ENCODE peak calls at places on chromosomes 11 and 22, in four cellular contexts. H, N, E and D are unnamed samples.
A peak's percentile ranks its signal among the peaks of the same experiment; 100 is the strongest.

GRCh38 chr11:8610532-8611116 is 16.6 kb upstream of the STK33 start:
- DNase-seq in E (no peak), N (no peak), H (no peak), D (no peak)

GRCh38 chr11:120863359-120863758 is 160.5 kb upstream of the TBCEL start:
- DNase-seq in E (no peak), N (no peak), H (no peak), D (no peak)

GRCh38 chr11:59413646-59414045 is 12.6 kb downstream of the OR5A2 start:
- DNase-seq in E (no peak), H (no peak), N (no peak), D (no peak)

GRCh38 chr11:27158763-27159679 is 118.4 kb downstream of the BBOX1 start:
- DNase-seq in N (peak; percentile 44), H (peak; percentile 69), E (peak; percentile 58), D (peak; percentile 59)

GRCh38 chr11:72821221-72821919 is 7.2 kb downstream of the ATG16L2 start:
- DNase-seq in N (peak; percentile 55), H (no peak), E (no peak), D (no peak)

GRCh38 chr11:12506502-12506921 is 129.1 kb downstream of the PARVA start:
- DNase-seq in H (no peak), E (no peak), N (no peak), D (no peak)

GRCh38 chr22:24061124-24061684 is 50.1 kb downstream of the CABIN1 start:
- DNase-seq in N (no peak), H (no peak), E (no peak), D (no peak)

GRCh38 chr11:73156686-73157085 is 14.6 kb upstream of the FCHSD2 start:
- DNase-seq in N (no peak), E (no peak), H (no peak), D (no peak)

GRCh38 chr11:42494459-42494858 is 817.3 kb upstream of the API5 start:
- DNase-seq in N (no peak), H (no peak), E (no peak), D (no peak)

GRCh38 chr22:16955678-16956210 is 52.3 kb downstream of the GAB4 start:
- DNase-seq in H (no peak), N (peak; percentile 26), E (no peak), D (no peak)

GRCh38 chr11:94219771-94220170 is 84.6 kb upstream of the IZUMO1R start:
- DNase-seq in E (no peak), N (no peak), H (no peak), D (no peak)

GRCh38 chr11:15884131-15884530 is 472.2 kb downstream of the SOX6 start:
- DNase-seq in H (no peak), E (no peak), N (no peak), D (no peak)

GRCh38 chr11:804599-804964 is 449 bp downstream of the PIDD1 start:
- DNase-seq in H (no peak), E (no peak), N (no peak), D (no peak)

GRCh38 chr11:69114362-69114761 is 41.4 kb upstream of the SMIM38 start:
- DNase-seq in N (no peak), H (no peak), E (no peak), D (no peak)

GRCh38 chr22:35376728-35377472 is 4.0 kb upstream of the HMOX1 start:
- DNase-seq in H (peak; percentile 92), E (peak; percentile 83), N (peak; percentile 87), D (peak; percentile 75)

GRCh38 chr11:27329867-27330632 is 33.0 kb downstream of the CCDC34 start:
- DNase-seq in N (no peak), H (no peak), E (no peak), D (no peak)

GRCh38 chr11:102868359-102868758 is 6.4 kb downstream of the MMP12 start:
- DNase-seq in N (no peak), E (no peak), H (no peak), D (no peak)

GRCh38 chr22:28142361-28142801 is 223.3 kb upstream of the PITPNB start:
- DNase-seq in E (no peak), H (peak; percentile 5), N (no peak), D (no peak)
- TF ChIP-seq POLR2AphosphoS5 in E (no peak), H (no peak), N (no peak), D (no peak)

GRCh38 chr11:119372260-119373058 is 9.0 kb downstream of the USP2 start:
- DNase-seq in H (no peak), E (no peak), N (no peak), D (no peak)

GRCh38 chr11:119373059-119373875 is 8.2 kb downstream of the USP2 start:
- DNase-seq in E (no peak), H (peak; percentile 43), N (no peak), D (no peak)

GRCh38 chr11:119375629-119376196 is 5.8 kb downstream of the USP2 start:
- DNase-seq in N (peak; percentile 60), H (peak; percentile 58), E (no peak), D (no peak)

GRCh38 chr11:119374632-119375394 is 6.7 kb downstream of the USP2 start:
- DNase-seq in H (no peak), E (no peak), N (peak; percentile 59), D (no peak)

DNA sequence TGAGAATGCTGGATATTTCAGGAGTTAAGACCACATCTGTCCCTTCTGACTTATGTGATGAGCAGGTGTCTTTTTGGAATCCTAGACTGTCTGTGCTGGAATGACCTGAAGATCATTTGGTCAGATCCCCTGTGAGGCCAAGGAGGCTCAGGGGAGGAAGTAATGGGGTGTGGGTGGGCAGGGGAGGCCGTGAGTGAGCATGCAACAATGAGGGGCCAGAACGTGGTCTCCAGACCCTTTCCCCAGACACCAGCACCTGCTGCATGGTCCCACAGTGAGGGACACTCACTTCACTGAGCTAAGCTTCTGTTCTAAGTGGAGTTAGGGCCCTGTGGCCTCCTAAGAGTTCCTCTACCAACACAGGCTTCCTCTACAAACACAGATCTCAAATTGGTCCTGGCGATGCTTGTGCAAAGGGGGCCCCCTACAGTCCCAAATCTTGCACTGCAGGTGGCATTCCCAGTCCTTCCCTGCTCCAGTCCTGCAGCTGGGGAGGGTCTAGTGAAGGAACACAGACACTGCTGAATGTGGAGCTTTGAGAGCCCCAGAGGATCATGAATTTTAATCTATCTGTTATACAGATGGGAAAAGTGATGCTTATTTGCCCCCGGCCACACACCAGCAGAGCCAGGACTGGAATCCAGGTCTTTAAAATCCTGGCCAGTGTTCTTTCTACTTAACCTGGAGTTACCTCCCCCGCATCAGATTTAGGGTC is 7.4 kb downstream of the USP2 start:
- DNase-seq in N (peak; percentile 67), E (no peak), H (peak; percentile 74), D (peak; percentile 55)
- TF ChIP-seq TCF7L2 in N (no peak), E (no peak), H (no peak), D (no peak)

GRCh38 chr11:67401495-67402191 is at the start of gene PPP1CA:
- DNase-seq in H (peak; percentile 75), N (peak; percentile 98), E (peak; percentile 53), D (peak; percentile 8)
- TF ChIP-seq CTCF in H (peak; percentile 63), N (peak; percentile 37), E (no peak), D (peak; percentile 98)

GRCh38 chr11:75576445-75577049 is 14.5 kb downstream of the SERPINH1 start:
- DNase-seq in N (no peak), E (no peak), H (no peak), D (no peak)
- TF ChIP-seq POLR2AphosphoS5 in N (no peak), E (no peak), H (no peak), D (no peak)

DNA sequence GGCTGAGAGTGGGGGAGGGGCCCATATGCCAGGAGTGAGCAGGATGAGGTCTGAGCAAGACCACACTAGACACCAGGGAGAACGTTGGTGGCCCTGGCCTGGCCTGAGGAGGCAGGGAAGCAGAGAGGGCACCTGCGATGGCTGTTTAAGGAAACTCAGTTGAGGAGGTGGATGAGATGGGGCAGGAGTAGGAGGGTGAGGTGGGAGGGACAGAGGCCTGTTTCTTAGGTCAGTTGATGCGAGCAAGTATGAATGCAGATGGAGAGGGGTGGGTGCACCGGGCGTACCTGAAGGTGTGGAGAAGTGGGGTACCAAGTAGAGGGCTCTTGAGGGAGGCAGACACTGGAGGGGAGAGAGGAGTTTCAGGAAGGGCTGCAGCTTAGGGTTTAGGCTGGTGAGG is 10.6 kb upstream of the MPPED1 start:
- DNase-seq in H (no peak), N (no peak), E (no peak), D (no peak)
- TF ChIP-seq TCF7L2 in H (no peak), N (no peak), E (no peak), D (no peak)

DNA sequence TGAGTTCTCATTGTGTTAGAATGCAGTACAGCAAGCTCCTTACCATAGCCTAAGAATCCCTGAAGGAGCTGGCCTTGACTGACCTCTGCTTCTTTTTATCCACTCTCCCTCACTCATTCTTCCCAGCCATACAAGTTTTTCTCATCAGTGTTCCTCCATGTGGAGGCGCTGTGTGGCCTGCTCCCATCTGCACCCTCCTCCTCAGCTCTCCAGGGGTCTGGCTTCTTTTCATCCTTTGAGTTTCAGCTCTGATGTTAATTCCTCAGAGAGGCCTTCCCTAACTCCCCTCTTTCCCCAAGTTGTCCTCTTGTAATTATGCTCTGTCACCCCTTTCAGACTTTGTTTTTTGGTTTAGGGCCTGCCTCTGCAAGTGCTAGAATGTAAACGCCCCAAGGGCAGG is 144.8 kb downstream of the WNT7B start:
- DNase-seq in H (no peak), E (no peak), N (no peak), D (no peak)
- TF ChIP-seq CTCF in H (no peak), E (peak; percentile 26), N (peak; percentile 16), D (no peak)